ENCODE peak calls at places on chromosomes 13 and 19, in four cellular contexts. A, E, U and N are unnamed samples. For H3K4me1, the result is how much of the 10 kb centered on the place peaks cover.

GRCh38 chr13:30148791-30149190 is 158.6 kb downstream of the KATNAL1 start:
- DNase-seq in A (no peak), E (no peak), U (no peak), N (no peak)

GRCh38 chr19:7177926-7178325 is 108.4 kb downstream of the ZNF557 start:
- DNase-seq in A (no peak), E (no peak), U (no peak), N (no peak)

GRCh38 chr19:58033741-58034475 is at the start of gene ZSCAN1:
- DNase-seq in A (no peak), E (peak), U (peak), N (peak)

GRCh38 chr13:41389580-41389979 is 67.8 kb upstream of the RGCC start:
- DNase-seq in A (no peak), E (no peak), U (no peak), N (no peak)

GRCh38 chr13:95185851-95186250 is 115.4 kb downstream of the ABCC4 start:
- DNase-seq in A (no peak), E (no peak), U (no peak), N (no peak)

GRCh38 chr19:6997679-6998445 is 23.4 kb downstream of the MBD3L2B start:
- DNase-seq in A (no peak), E (no peak), U (no peak), N (no peak)

GRCh38 chr19:14118165-14119051 is 846 bp upstream of the PRKACA start:
- DNase-seq in A (no peak), E (peak), U (peak), N (peak)

GRCh38 chr13:29520671-29521070 is 74.8 kb downstream of the SLC7A1 start:
- DNase-seq in A (no peak), E (no peak), U (no peak), N (no peak)

GRCh38 chr19:48059331-48059730 is 15.5 kb upstream of the CABP5 start:
- DNase-seq in A (no peak), E (no peak), U (no peak), N (no peak)

GRCh38 chr13:39612023-39612637 is 9.1 kb upstream of the LHFPL6 start:
- DNase-seq in A (peak), E (peak), U (peak), N (peak)

GRCh38 chr13:110850840-110851239 is 64.0 kb downstream of the ANKRD10 start:
- DNase-seq in A (no peak), E (no peak), U (no peak), N (no peak)

GRCh38 chr13:27022571-27023311 is 148.9 kb downstream of the USP12 start:
- DNase-seq in A (peak), E (no peak), U (no peak), N (peak)

GRCh38 chr19:31127132-31127967 is 221.9 kb downstream of the TSHZ3 start:
- DNase-seq in A (peak), E (no peak), U (no peak), N (no peak)

GRCh38 chr19:31286491-31286890 is 62.7 kb downstream of the TSHZ3 start:
- DNase-seq in A (no peak), E (no peak), U (no peak), N (no peak)

GRCh38 chr13:21675095-21676007 is 4.5 kb downstream of the FGF9 start:
- DNase-seq in A (no peak), E (no peak), U (peak), N (peak)

GRCh38 chr13:77729502-77730221 is 32.2 kb downstream of the SLAIN1 start:
- DNase-seq in A (no peak), E (no peak), U (no peak), N (no peak)

GRCh38 chr13:55517312-55517711 is 1623.4 kb upstream of the PRR20A start:
- DNase-seq in A (no peak), E (no peak), U (no peak), N (no peak)

GRCh38 chr13:97020194-97020593 is 25.9 kb upstream of the OXGR1 start:
- DNase-seq in A (no peak), E (no peak), U (no peak), N (no peak)

GRCh38 chr13:60990032-60990733 is 425.5 kb downstream of the PCDH20 start:
- DNase-seq in A (peak), E (no peak), U (peak), N (peak)

GRCh38 chr19:41612483-41612882 is 14.4 kb downstream of the CEACAM4 start:
- DNase-seq in A (no peak), E (no peak), U (no peak), N (no peak)

GRCh38 chr19:50496189-50497029 is 14.6 kb downstream of the JOSD2 start:
- DNase-seq in A (peak), E (no peak), U (peak), N (no peak)

GRCh38 chr19:9060559-9061340 is 26.1 kb upstream of the OR1M1 start:
- DNase-seq in A (no peak), E (no peak), U (no peak), N (no peak)

GRCh38 chr13:21034602-21035190 is 26.7 kb downstream of the LATS2 start:
- DNase-seq in A (no peak), E (no peak), U (no peak), N (no peak)

GRCh38 chr13:26663801-26664200 is 96.8 kb downstream of the GPR12 start:
- DNase-seq in A (no peak), E (no peak), U (no peak), N (no peak)

GRCh38 chr13:74886496-74886895 is 595.5 kb downstream of the TBC1D4 start:
- DNase-seq in A (peak), E (no peak), U (no peak), N (no peak)

GRCh38 chr19:24000656-24001055 is 86.0 kb downstream of the ZNF726 start:
- DNase-seq in A (no peak), E (no peak), U (no peak), N (no peak)

GRCh38 chr19:2944403-2944774 is 382 bp downstream of the ZNF77 start:
- DNase-seq in A (no peak), E (no peak), U (no peak), N (no peak)
- TF ChIP-seq CTCF in A (no peak), E (no peak), U (no peak), N (no peak)

GRCh38 chr19:39139305-39140194 is 14.0 kb downstream of the PAK4 start:
- DNase-seq in A (no peak), E (no peak), U (peak), N (no peak)
- H3K4me1 ChIP-seq in A (half or more), E (under half), U (half or more), N (half or more)

GRCh38 chr19:29264897-29265296 is 51.9 kb upstream of the UQCRFS1 start:
- DNase-seq in A (no peak), E (no peak), U (no peak), N (no peak)

GRCh38 chr19:29265436-29265835 is 52.5 kb upstream of the UQCRFS1 start:
- DNase-seq in A (no peak), E (no peak), U (no peak), N (no peak)

GRCh38 chr19:29262085-29262484 is 49.1 kb upstream of the UQCRFS1 start:
- DNase-seq in A (no peak), E (no peak), U (no peak), N (no peak)

GRCh38 chr19:29266001-29266400 is 53.0 kb upstream of the UQCRFS1 start:
- DNase-seq in A (no peak), E (no peak), U (no peak), N (no peak)

GRCh38 chr19:29263305-29264080 is 50.5 kb upstream of the UQCRFS1 start:
- DNase-seq in A (peak), E (peak), U (peak), N (peak)
- TF ChIP-seq CTCF in A (peak), E (peak), U (peak), N (peak)

GRCh38 chr19:18007605-18007938 is 398 bp upstream of the ARRDC2 start:
- DNase-seq in A (no peak), E (no peak), U (no peak), N (no peak)

GRCh38 chr19:18007939-18008673 is at the start of gene ARRDC2:
- DNase-seq in A (no peak), E (peak), U (peak), N (peak)

GRCh38 chr19:18009412-18010066 is 1.6 kb downstream of the ARRDC2 start:
- DNase-seq in A (no peak), E (no peak), U (no peak), N (no peak)

GRCh38 chr19:18008814-18009213 is 844 bp downstream of the ARRDC2 start:
- DNase-seq in A (no peak), E (no peak), U (no peak), N (no peak)

DNA sequence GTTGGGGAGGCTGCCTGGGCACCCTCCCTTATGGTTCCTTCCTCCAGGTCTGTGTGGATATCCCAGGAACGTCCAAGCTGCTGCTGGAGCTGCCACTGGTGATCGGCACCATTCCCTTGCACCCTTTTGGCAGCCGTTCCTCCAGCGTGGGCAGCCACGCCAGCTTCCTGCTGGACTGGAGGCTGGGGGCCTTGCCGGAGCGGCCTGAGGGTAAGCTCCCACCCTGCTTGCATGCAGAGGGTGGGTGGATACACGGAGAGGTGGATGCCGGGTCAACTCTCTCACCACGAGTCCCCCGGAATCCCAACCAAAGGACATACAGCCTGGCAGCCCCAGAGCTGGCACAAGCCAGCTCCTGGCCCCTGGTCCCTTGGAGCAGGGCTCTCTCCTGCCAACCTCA is 2.2 kb downstream of the ARRDC2 start:
- DNase-seq in A (no peak), E (no peak), U (no peak), N (no peak)
- H3K4me1 ChIP-seq in A (under half), E (under half), U (under half), N (half or more)

DNA sequence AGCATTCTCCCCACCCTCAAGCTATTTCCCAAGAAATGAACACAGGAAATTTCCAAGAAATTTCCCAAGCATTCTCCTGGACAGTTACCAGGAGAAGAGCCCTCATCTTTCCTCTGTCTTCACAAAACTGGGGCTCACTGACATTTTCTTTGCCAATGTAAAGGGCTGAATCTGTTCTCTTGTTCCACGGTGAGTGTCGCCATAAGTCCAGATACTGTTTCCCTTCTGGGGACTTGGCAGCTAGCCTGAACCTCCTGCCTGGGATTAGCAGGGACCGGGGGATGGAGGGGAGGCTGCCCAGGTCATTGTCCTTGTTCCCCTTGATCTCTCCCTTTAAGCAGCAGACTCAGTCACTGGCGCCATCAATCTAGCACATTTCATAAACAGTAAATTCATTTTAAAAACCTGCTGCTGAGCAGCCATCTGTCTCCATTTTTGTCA is 172.8 kb downstream of the DNAJC15 start:
- DNase-seq in A (no peak), E (no peak), U (no peak), N (no peak)
- TF ChIP-seq CTCF in A (no peak), E (no peak), U (no peak), N (no peak)

DNA sequence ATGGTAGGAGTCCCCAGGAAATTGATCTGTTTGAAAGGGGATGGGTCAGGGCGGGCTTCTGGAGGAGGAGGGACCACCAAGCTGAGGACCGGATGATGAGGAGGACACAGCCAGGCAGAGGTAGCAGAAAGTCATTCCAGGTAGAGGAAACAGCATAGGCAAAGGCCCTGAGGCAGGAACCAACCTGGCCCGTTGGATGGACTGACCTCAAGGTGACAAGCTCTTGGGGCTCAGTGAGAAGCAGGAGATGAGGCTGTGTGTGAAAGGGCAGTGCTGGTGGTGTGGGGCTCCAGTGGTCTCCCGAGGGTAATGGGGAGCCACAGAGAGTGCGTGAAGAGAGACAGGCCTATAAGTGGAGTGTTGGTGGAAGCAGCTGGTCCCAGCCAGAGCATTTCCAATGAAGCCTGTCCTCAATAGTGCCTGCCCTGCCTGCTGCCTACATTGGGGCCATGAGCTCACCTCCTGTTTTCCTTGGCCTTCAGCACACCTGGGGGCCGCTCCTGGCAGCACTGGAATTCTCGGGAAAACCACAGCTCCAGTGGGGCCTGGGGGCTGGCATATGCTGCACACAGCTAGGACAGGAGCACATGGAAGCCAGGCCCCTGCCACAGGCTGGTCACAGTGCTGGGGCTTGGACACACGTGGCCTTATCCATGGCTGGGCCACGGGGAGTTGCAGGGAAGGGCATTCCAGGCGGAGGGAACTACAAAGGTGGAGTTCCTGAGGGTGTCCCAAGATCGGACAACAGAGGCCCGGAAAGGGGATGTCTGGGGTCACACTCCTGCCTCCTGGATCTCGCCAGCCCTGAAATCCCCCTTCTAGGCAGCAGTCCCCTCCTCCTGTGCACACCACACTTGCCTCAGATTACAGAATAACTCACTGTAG is 2.3 kb upstream of the COMP start:
- DNase-seq in A (no peak), E (no peak), U (peak), N (no peak)
- H3K4me1 ChIP-seq in A (under half), E (under half), U (under half), N (under half)